ENCODE peak calls at places on chromosome 21, in four cellular contexts. One of them, this sample, is unnamed.

GRCh38 chr21:38123626-38124025 is 133.2 kb upstream of the KCNJ15 start:
- DNase-seq in stimulated activated CD4-positive, alpha-beta T cell treated with anti-CD3 and anti-CD28 coated beads, Interleukin-4, amount 100 ng/mL, for 4 hours: no peak
- DNase-seq in GM03348: no peak
- DNase-seq in HuH-7.5: no peak
- DNase-seq in this sample: no peak

GRCh38 chr21:35179990-35180557 is 131.0 kb upstream of the RUNX1 start:
- DNase-seq in stimulated activated CD4-positive, alpha-beta T cell treated with anti-CD3 and anti-CD28 coated beads, Interleukin-4, amount 100 ng/mL, for 4 hours: no peak
- DNase-seq in GM03348: peak; percentile 31
- DNase-seq in HuH-7.5: no peak
- DNase-seq in this sample: no peak

GRCh38 chr21:44263221-44263671 is 1.5 kb upstream of the DNMT3L start:
- DNase-seq in stimulated activated CD4-positive, alpha-beta T cell treated with anti-CD3 and anti-CD28 coated beads, Interleukin-4, amount 100 ng/mL, for 4 hours: no peak
- DNase-seq in GM03348: no peak
- DNase-seq in HuH-7.5: no peak
- DNase-seq in this sample: no peak

GRCh38 chr21:43283136-43283924 is 114.5 kb downstream of the CRYAA start:
- DNase-seq in stimulated activated CD4-positive, alpha-beta T cell treated with anti-CD3 and anti-CD28 coated beads, Interleukin-4, amount 100 ng/mL, for 4 hours: no peak
- DNase-seq in GM03348: no peak
- DNase-seq in HuH-7.5: no peak
- DNase-seq in this sample: no peak

GRCh38 chr21:31593161-31593560 is 66.3 kb upstream of the SOD1 start:
- DNase-seq in stimulated activated CD4-positive, alpha-beta T cell treated with anti-CD3 and anti-CD28 coated beads, Interleukin-4, amount 100 ng/mL, for 4 hours: no peak
- DNase-seq in GM03348: no peak
- DNase-seq in HuH-7.5: no peak
- DNase-seq in this sample: no peak

GRCh38 chr21:39612233-39613028 is at the start of gene B3GALT5:
- DNase-seq in stimulated activated CD4-positive, alpha-beta T cell treated with anti-CD3 and anti-CD28 coated beads, Interleukin-4, amount 100 ng/mL, for 4 hours: no peak
- DNase-seq in GM03348: peak; percentile 40
- DNase-seq in HuH-7.5: no peak
- DNase-seq in this sample: no peak

GRCh38 chr21:27047331-27048314 is 80.7 kb upstream of the ADAMTS5 start:
- DNase-seq in stimulated activated CD4-positive, alpha-beta T cell treated with anti-CD3 and anti-CD28 coated beads, Interleukin-4, amount 100 ng/mL, for 4 hours: no peak
- DNase-seq in GM03348: peak; percentile 6
- DNase-seq in HuH-7.5: no peak
- DNase-seq in this sample: no peak

GRCh38 chr21:14551741-14552140 is 5.6 kb upstream of the SAMSN1 start:
- DNase-seq in stimulated activated CD4-positive, alpha-beta T cell treated with anti-CD3 and anti-CD28 coated beads, Interleukin-4, amount 100 ng/mL, for 4 hours: no peak
- DNase-seq in GM03348: no peak
- DNase-seq in HuH-7.5: no peak
- DNase-seq in this sample: no peak

GRCh38 chr21:23281917-23282316 is 2283.7 kb downstream of the NCAM2 start:
- DNase-seq in stimulated activated CD4-positive, alpha-beta T cell treated with anti-CD3 and anti-CD28 coated beads, Interleukin-4, amount 100 ng/mL, for 4 hours: no peak
- DNase-seq in GM03348: no peak
- DNase-seq in HuH-7.5: no peak
- DNase-seq in this sample: no peak

GRCh38 chr21:31444061-31444460 is 100.0 kb upstream of the TIAM1 start:
- DNase-seq in stimulated activated CD4-positive, alpha-beta T cell treated with anti-CD3 and anti-CD28 coated beads, Interleukin-4, amount 100 ng/mL, for 4 hours: no peak
- DNase-seq in GM03348: peak; percentile 47
- DNase-seq in HuH-7.5: no peak
- DNase-seq in this sample: no peak

GRCh38 chr21:41432567-41433460 is 6.8 kb downstream of the MX1 start:
- DNase-seq in stimulated activated CD4-positive, alpha-beta T cell treated with anti-CD3 and anti-CD28 coated beads, Interleukin-4, amount 100 ng/mL, for 4 hours: no peak
- DNase-seq in GM03348: no peak
- DNase-seq in HuH-7.5: no peak
- DNase-seq in this sample: no peak

GRCh38 chr21:15682977-15683376 is 46.8 kb upstream of the USP25 start:
- DNase-seq in stimulated activated CD4-positive, alpha-beta T cell treated with anti-CD3 and anti-CD28 coated beads, Interleukin-4, amount 100 ng/mL, for 4 hours: no peak
- DNase-seq in GM03348: peak; percentile 49
- DNase-seq in HuH-7.5: no peak
- DNase-seq in this sample: no peak

GRCh38 chr21:38806153-38806941 is 618 bp downstream of the ETS2 start:
- DNase-seq in stimulated activated CD4-positive, alpha-beta T cell treated with anti-CD3 and anti-CD28 coated beads, Interleukin-4, amount 100 ng/mL, for 4 hours: peak; percentile 30
- DNase-seq in GM03348: peak; percentile 54
- DNase-seq in HuH-7.5: no peak
- DNase-seq in this sample: peak; percentile 91

GRCh38 chr21:26717146-26717739 is 128.0 kb downstream of the ADAMTS1 start:
- DNase-seq in stimulated activated CD4-positive, alpha-beta T cell treated with anti-CD3 and anti-CD28 coated beads, Interleukin-4, amount 100 ng/mL, for 4 hours: no peak
- DNase-seq in GM03348: peak; percentile 46
- DNase-seq in HuH-7.5: no peak
- DNase-seq in this sample: no peak

GRCh38 chr21:26965567-26966359 is 1.1 kb downstream of the ADAMTS5 start:
- DNase-seq in stimulated activated CD4-positive, alpha-beta T cell treated with anti-CD3 and anti-CD28 coated beads, Interleukin-4, amount 100 ng/mL, for 4 hours: no peak
- DNase-seq in GM03348: peak; percentile 68
- DNase-seq in HuH-7.5: no peak
- DNase-seq in this sample: no peak

GRCh38 chr21:34669149-34669879 is 520 bp downstream of the CLIC6 start:
- DNase-seq in stimulated activated CD4-positive, alpha-beta T cell treated with anti-CD3 and anti-CD28 coated beads, Interleukin-4, amount 100 ng/mL, for 4 hours: peak; percentile 9
- DNase-seq in GM03348: peak; percentile 23
- DNase-seq in HuH-7.5: no peak
- DNase-seq in this sample: no peak

GRCh38 chr21:41761211-41762181 is 5.4 kb downstream of the RIPK4 start:
- DNase-seq in stimulated activated CD4-positive, alpha-beta T cell treated with anti-CD3 and anti-CD28 coated beads, Interleukin-4, amount 100 ng/mL, for 4 hours: no peak
- DNase-seq in GM03348: no peak
- DNase-seq in HuH-7.5: no peak
- DNase-seq in this sample: peak; percentile 92

GRCh38 chr21:34974162-34974981 is 74.7 kb downstream of the RUNX1 start:
- DNase-seq in stimulated activated CD4-positive, alpha-beta T cell treated with anti-CD3 and anti-CD28 coated beads, Interleukin-4, amount 100 ng/mL, for 4 hours: peak; percentile 40
- DNase-seq in GM03348: no peak
- DNase-seq in HuH-7.5: no peak
- DNase-seq in this sample: no peak

This sample was measured in lower leg skin.